ENCODE peak calls at places on chromosome 20, in eight cellular contexts. Q is lower leg skin, Y is testis, X is body of pancreas, E is erythroblast, W is GM12892, V is A549, R is uterus. Z is an unnamed sample.

GRCh38 chr20:37347891-37348642 is 2.1 kb downstream of the SRC start:
- DNase-seq in E (no peak), Q (no peak), W (peak; percentile 23), R (no peak), V (no peak), Y (no peak), X (no peak), Z (no peak)

GRCh38 chr20:43971233-43971632 is 56.6 kb downstream of the TOX2 start:
- DNase-seq in W (no peak), E (no peak), Y (no peak), R (no peak), X (no peak), Q (no peak), V (no peak), Z (no peak)

GRCh38 chr20:35146299-35146921 is 726 bp downstream of the EDEM2 start:
- DNase-seq in V (no peak), Y (peak; percentile 21), X (peak; percentile 28), R (no peak), E (peak; percentile 52), Q (peak; percentile 22), W (no peak), Z (no peak)

GRCh38 chr20:37969949-37970855 is 63.1 kb downstream of the TTI1 start:
- DNase-seq in V (no peak), Y (no peak), Q (no peak), W (no peak), X (no peak), R (no peak), E (peak; percentile 47), Z (no peak)

GRCh38 chr20:16397053-16397452 is 176.2 kb downstream of the KIF16B start:
- DNase-seq in R (peak; percentile 64), X (peak; percentile 45), E (no peak), Y (peak; percentile 66), W (no peak), Q (peak; percentile 26), V (no peak), Z (peak; percentile 28)

GRCh38 chr20:56574531-56575142 is 41.6 kb downstream of the FAM209B start:
- DNase-seq in Y (no peak), E (no peak), Q (peak; percentile 62), R (no peak), W (no peak), X (no peak), V (no peak), Z (peak; percentile 42)

GRCh38 chr20:34581341-34582189 is 23.0 kb downstream of the MAP1LC3A start:
- DNase-seq in X (no peak), W (no peak), E (no peak), Y (peak; percentile 12), V (no peak), Q (no peak), R (no peak), Z (peak; percentile 16)

GRCh38 chr20:10578607-10579006 is 95.2 kb downstream of the JAG1 start:
- DNase-seq in R (no peak), W (no peak), Q (no peak), X (no peak), E (no peak), Y (no peak), V (peak; percentile 59), Z (no peak)

GRCh38 chr20:48294196-48294595 is 508.9 kb upstream of the SULF2 start:
- DNase-seq in E (no peak), R (no peak), X (no peak), V (no peak), Y (no peak), W (no peak), Q (no peak), Z (no peak)

GRCh38 chr20:36808317-36809257 is 35.0 kb upstream of the DSN1 start:
- DNase-seq in E (peak; percentile 93), Y (peak; percentile 73), V (peak; percentile 83), R (peak; percentile 45), W (peak; percentile 74), X (peak; percentile 61), Q (peak; percentile 31), Z (peak; percentile 87)

GRCh38 chr20:53100476-53100911 is 128.3 kb downstream of the TSHZ2 start:
- DNase-seq in Y (no peak), X (no peak), V (no peak), W (no peak), R (no peak), Q (no peak), E (no peak), Z (no peak)

GRCh38 chr20:23622839-23623343 is 14.9 kb downstream of the CST3 start:
- DNase-seq in E (no peak), Y (peak; percentile 69), X (peak; percentile 29), Q (peak; percentile 76), V (peak; percentile 80), W (no peak), R (peak; percentile 85), Z (peak; percentile 85)

GRCh38 chr20:1427457-1428054 is 34.7 kb upstream of the FKBP1A start:
- DNase-seq in R (no peak), Y (no peak), X (no peak), Q (no peak), W (no peak), E (no peak), V (no peak), Z (no peak)

GRCh38 chr20:62143976-62144825 is 632 bp downstream of the SS18L1 start:
- DNase-seq in R (peak; percentile 42), X (peak; percentile 66), V (peak; percentile 66), Y (peak; percentile 66), Q (no peak), W (peak; percentile 61), E (peak; percentile 72), Z (peak; percentile 57)
- TF ChIP-seq POLR2A in R (no peak), X (peak; percentile 33), V (no peak), Y (no peak), Q (no peak), W (no peak), E (peak; percentile 40), Z (no peak)

DNA sequence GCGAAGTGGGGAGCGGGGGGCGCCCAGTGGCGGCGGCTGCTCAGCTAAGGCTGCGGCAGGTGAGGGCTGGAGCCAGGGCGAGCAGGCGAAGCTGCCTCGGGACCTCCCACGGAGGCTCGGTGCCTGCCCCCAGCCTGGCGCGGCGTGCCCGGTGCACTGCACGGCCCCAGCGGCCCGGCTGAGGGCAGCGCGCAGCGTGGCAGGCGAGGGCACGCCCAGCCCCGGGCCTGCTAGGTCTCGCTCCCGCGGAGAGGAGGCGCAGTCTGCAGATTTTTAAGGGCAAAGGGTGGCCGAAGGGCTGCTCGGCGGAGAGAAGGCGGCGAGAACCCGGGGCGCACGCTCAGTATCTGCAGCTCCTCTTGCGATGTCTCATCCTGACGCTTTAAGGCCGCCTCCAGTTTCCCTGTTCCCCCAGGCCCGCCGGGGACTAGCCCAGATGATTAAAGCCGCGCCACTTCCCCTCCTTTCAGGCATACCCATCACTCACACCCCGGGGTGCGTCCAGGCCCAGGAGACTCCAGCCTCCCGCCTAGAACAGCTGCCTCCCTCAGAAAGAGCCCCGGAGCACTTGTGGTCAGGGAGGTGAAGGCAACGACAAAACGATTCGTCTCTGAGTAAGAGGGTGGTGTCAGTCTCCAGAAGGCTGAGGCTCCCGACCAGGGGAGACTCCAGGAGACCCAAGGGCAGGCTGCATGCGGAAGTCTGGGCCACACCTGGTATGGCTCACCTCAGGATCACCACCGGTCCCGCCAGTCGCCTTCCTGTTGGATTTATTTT is at the start of gene FERMT1:
- DNase-seq in Q (no peak), W (peak; percentile 10), R (peak; percentile 55), Y (peak; percentile 60), V (peak; percentile 89), E (peak; percentile 27), X (peak; percentile 76), Z (peak; percentile 81)
- TF ChIP-seq POLR2A in Q (no peak), W (no peak), R (no peak), Y (no peak), V (peak; percentile 93), E (no peak), X (peak; percentile 59), Z (no peak)

GRCh38 chr20:46222521-46223007 is 85.7 kb downstream of the CDH22 start:
- DNase-seq in X (peak; percentile 67), W (no peak), V (no peak), E (no peak), R (peak; percentile 31), Q (no peak), Y (peak; percentile 90), Z (no peak)
- TF ChIP-seq POLR2A in X (no peak), W (no peak), V (no peak), E (no peak), R (no peak), Q (no peak), Y (no peak), Z (no peak)

GRCh38 chr20:63572788-63573738 is 976 bp downstream of the HELZ2 start:
- DNase-seq in V (peak; percentile 49), R (no peak), Q (no peak), E (no peak), Y (no peak), X (no peak), W (no peak), Z (no peak)

GRCh38 chr20:63574829-63575720 is 1.0 kb upstream of the HELZ2 start:
- DNase-seq in R (no peak), W (no peak), Y (no peak), X (no peak), E (no peak), V (no peak), Q (no peak), Z (no peak)

GRCh38 chr20:63576311-63576710 is 2.3 kb upstream of the HELZ2 start:
- DNase-seq in R (no peak), E (no peak), W (no peak), V (no peak), X (no peak), Y (no peak), Q (no peak), Z (no peak)

GRCh38 chr20:63573739-63574131 is 304 bp downstream of the HELZ2 start:
- DNase-seq in Q (no peak), W (no peak), X (no peak), E (no peak), Y (no peak), V (no peak), R (no peak), Z (no peak)

DNA sequence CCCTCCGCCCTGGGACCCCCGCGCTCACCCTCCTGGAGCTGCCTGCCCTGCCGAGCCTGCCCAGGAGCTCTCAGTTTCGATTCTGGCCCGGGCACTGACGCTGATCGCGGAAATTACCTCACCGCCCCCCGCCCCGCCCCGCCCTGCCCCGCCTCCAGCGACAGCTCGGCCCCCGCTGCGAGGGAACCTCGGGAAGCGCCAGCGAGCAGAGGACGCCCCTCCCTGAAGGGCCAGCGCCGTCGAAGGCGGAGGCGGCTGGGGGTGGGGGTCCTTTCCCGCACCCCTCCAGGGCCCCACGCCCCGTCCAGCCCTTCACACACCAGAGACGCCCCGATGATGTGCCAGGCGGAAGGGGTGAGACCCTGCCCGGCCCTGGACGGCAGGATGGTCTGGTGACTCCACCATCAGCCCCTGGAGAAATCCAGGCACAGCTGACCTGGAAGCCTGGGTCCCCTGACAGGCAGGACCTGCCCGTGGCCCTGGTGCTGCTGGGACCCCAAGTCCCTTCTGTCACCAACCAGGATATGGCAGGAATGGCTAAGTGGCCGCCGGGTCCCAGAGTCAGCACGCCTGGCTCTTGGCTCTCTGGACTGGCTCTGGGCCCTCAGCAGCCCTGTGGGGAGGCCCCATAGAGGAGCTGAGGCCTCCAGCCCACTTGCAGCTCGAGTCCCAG is at the start of gene HELZ2:
- DNase-seq in W (peak; percentile 86), Y (peak; percentile 81), Q (peak; percentile 65), E (peak; percentile 62), R (peak; percentile 78), V (no peak), X (peak; percentile 86), Z (peak; percentile 76)
- TF ChIP-seq POLR2A in W (no peak), Y (no peak), Q (no peak), E (no peak), R (no peak), V (peak; percentile 36), X (peak; percentile 39), Z (no peak)